ENCODE peak calls at places on chromosomes 12 and 14, in eight cellular contexts. H is Peyer's patch; A is uterus; W is left lung; F is effector memory CD4-positive, alpha-beta T cell; J is mesendoderm; X is H1; L is heart left ventricle. G is an unnamed sample.

GRCh38 chr14:70188292-70188607 is 501 bp downstream of the SLC8A3 start:
- DNase-seq in H (no peak), A (no peak), X (no peak), L (no peak), W (peak), F (no peak), J (no peak), G (no peak)

GRCh38 chr12:3249081-3249800 is 172.1 kb downstream of the TSPAN9 start:
- DNase-seq in H (no peak), A (no peak), J (peak), F (no peak), X (no peak), W (peak), L (no peak), G (no peak)

GRCh38 chr14:73149753-73150152 is 13.4 kb downstream of the PSEN1 start:
- DNase-seq in A (no peak), J (no peak), H (no peak), L (no peak), F (no peak), W (no peak), X (no peak), G (no peak)

GRCh38 chr12:122422769-122423257 is 344 bp upstream of the CLIP1 start:
- DNase-seq in F (no peak), J (peak), H (no peak), L (peak), X (no peak), A (peak), W (no peak), G (peak)

GRCh38 chr14:74257988-74258704 is 18.9 kb downstream of the VSX2 start:
- DNase-seq in F (no peak), A (no peak), J (no peak), W (no peak), L (no peak), H (no peak), X (no peak), G (no peak)

GRCh38 chr12:93274937-93275336 is 102.8 kb upstream of the NUDT4 start:
- DNase-seq in J (no peak), F (no peak), H (no peak), W (no peak), X (no peak), A (no peak), L (no peak), G (no peak)

GRCh38 chr12:113137861-113138783 is 2.6 kb upstream of the RASAL1 start:
- DNase-seq in L (no peak), F (no peak), H (no peak), W (no peak), J (no peak), A (no peak), X (no peak), G (no peak)

GRCh38 chr12:132513070-132513398 is 23.1 kb downstream of the FBRSL1 start:
- DNase-seq in W (no peak), A (no peak), J (no peak), H (no peak), F (no peak), L (no peak), X (no peak), G (no peak)

GRCh38 chr12:58202933-58203713 is 261.8 kb downstream of the ATP23 start:
- DNase-seq in L (peak), F (no peak), A (no peak), H (no peak), X (no peak), W (no peak), J (no peak), G (no peak)

GRCh38 chr12:51480978-51481377 is 56.3 kb downstream of the SLC4A8 start:
- DNase-seq in X (no peak), J (no peak), F (no peak), L (no peak), W (no peak), A (no peak), H (no peak), G (no peak)

GRCh38 chr12:124296916-124297351 is 2.0 kb downstream of the RFLNA start:
- DNase-seq in F (no peak), L (no peak), A (no peak), W (peak), X (no peak), H (peak), J (no peak), G (no peak)

GRCh38 chr12:3216726-3217682 is 139.8 kb downstream of the TSPAN9 start:
- DNase-seq in J (no peak), H (no peak), F (no peak), W (peak), A (peak), L (no peak), X (no peak), G (no peak)

GRCh38 chr12:77120695-77121094 is 55.3 kb upstream of the E2F7 start:
- DNase-seq in L (no peak), J (no peak), F (no peak), H (no peak), X (no peak), A (no peak), W (no peak), G (no peak)

GRCh38 chr12:25054783-25055144 is 105.9 kb upstream of the BCAT1 start:
- DNase-seq in W (no peak), F (no peak), J (no peak), X (no peak), L (no peak), A (no peak), H (no peak), G (no peak)

GRCh38 chr12:2183556-2184541 is 131.1 kb downstream of the CACNA1C start:
- DNase-seq in A (peak), W (no peak), L (no peak), J (peak), H (no peak), F (no peak), X (no peak), G (no peak)

GRCh38 chr12:6039894-6040601 is 84.4 kb downstream of the VWF start:
- DNase-seq in J (peak), L (peak), X (no peak), F (peak), A (peak), H (no peak), W (no peak), G (no peak)

GRCh38 chr12:101455685-101456084 is 19.5 kb upstream of the SPIC start:
- DNase-seq in H (no peak), J (no peak), F (no peak), X (no peak), A (no peak), W (no peak), L (no peak), G (no peak)

GRCh38 chr12:100138048-100138907 is 4.4 kb downstream of the BLTP3B start:
- DNase-seq in A (no peak), X (no peak), F (no peak), H (no peak), W (no peak), J (peak), L (no peak), G (no peak)

GRCh38 chr14:92560106-92560865 is 46.7 kb downstream of the RIN3 start:
- DNase-seq in A (no peak), W (no peak), J (no peak), L (no peak), X (no peak), F (no peak), H (peak), G (no peak)

GRCh38 chr12:66942741-66943465 is 264.0 kb upstream of the GRIP1 start:
- DNase-seq in A (no peak), X (no peak), L (no peak), F (no peak), H (no peak), W (no peak), J (peak), G (no peak)

GRCh38 chr12:52670961-52671360 is 9.2 kb downstream of the KRT1 start:
- DNase-seq in X (no peak), W (no peak), F (no peak), L (no peak), J (no peak), A (no peak), H (no peak), G (no peak)

GRCh38 chr12:107091381-107091780 is 2.0 kb downstream of the CRY1 start:
- DNase-seq in W (no peak), A (peak), J (no peak), X (no peak), F (no peak), L (peak), H (no peak), G (no peak)

GRCh38 chr12:95634622-95635621 is 83.6 kb upstream of the USP44 start:
- DNase-seq in A (no peak), X (no peak), L (no peak), W (no peak), J (no peak), F (no peak), H (peak), G (no peak)

GRCh38 chr14:69342928-69343525 is 55.1 kb downstream of the ERH start:
- DNase-seq in A (peak), F (no peak), X (no peak), J (no peak), L (no peak), H (peak), W (no peak), G (no peak)

GRCh38 chr12:4810219-4810671 is 90.0 kb downstream of the GALNT8 start:
- DNase-seq in A (no peak), H (no peak), L (no peak), X (no peak), W (no peak), F (no peak), J (no peak), G (no peak)

GRCh38 chr14:61065671-61066070 is 84.6 kb downstream of the SLC38A6 start:
- DNase-seq in A (no peak), X (no peak), H (no peak), W (no peak), F (no peak), J (no peak), L (no peak), G (no peak)

GRCh38 chr12:124538194-124539082 is 29.0 kb downstream of the NCOR2 start:
- DNase-seq in H (no peak), J (no peak), L (no peak), W (peak), F (no peak), X (no peak), A (no peak), G (no peak)

GRCh38 chr12:23684121-23684520 is 265.3 kb downstream of the SOX5 start:
- DNase-seq in W (no peak), A (no peak), H (no peak), J (no peak), X (no peak), L (no peak), F (no peak), G (no peak)

GRCh38 chr14:105894125-105894977 is 368.0 kb downstream of the TMEM121 start:
- DNase-seq in A (peak), X (no peak), L (no peak), H (peak), J (no peak), W (peak), F (no peak), G (no peak)

GRCh38 chr12:113271466-113271852 is 50.2 kb downstream of the TPCN1 start:
- DNase-seq in J (no peak), A (no peak), L (no peak), H (no peak), F (no peak), X (no peak), W (no peak), G (no peak)

GRCh38 chr12:4960030-4960429 is 50.3 kb downstream of the KCNA1 start:
- DNase-seq in W (peak), A (no peak), J (no peak), F (no peak), X (no peak), L (peak), H (no peak), G (no peak)

GRCh38 chr14:81162941-81163340 is 57.8 kb downstream of the GTF2A1 start:
- DNase-seq in A (no peak), W (no peak), X (no peak), J (peak), F (no peak), L (no peak), H (no peak), G (no peak)

GRCh38 chr14:100350283-100350926 is 27.3 kb downstream of the SLC25A47 start:
- DNase-seq in H (no peak), A (no peak), F (no peak), J (no peak), L (no peak), W (no peak), X (no peak), G (no peak)

GRCh38 chr12:26633591-26634210 is 199.3 kb downstream of the ITPR2 start:
- DNase-seq in F (no peak), H (no peak), J (peak), X (no peak), L (no peak), A (no peak), W (no peak), G (no peak)

GRCh38 chr14:61080591-61081010 is 99.6 kb downstream of the SLC38A6 start:
- DNase-seq in H (no peak), X (no peak), W (no peak), L (peak), F (no peak), J (peak), A (no peak), G (no peak)

GRCh38 chr12:11628353-11628752 is 21.1 kb upstream of the ETV6 start:
- DNase-seq in A (no peak), F (no peak), H (no peak), X (no peak), W (no peak), L (no peak), J (no peak), G (no peak)

GRCh38 chr12:80178846-80179245 is 79.5 kb downstream of the OTOGL start:
- DNase-seq in H (no peak), A (no peak), L (no peak), F (no peak), J (no peak), W (no peak), X (no peak), G (no peak)

GRCh38 chr14:35384386-35385041 is 20.0 kb downstream of the NFKBIA start:
- DNase-seq in X (no peak), F (no peak), H (peak), A (peak), L (peak), J (no peak), W (no peak), G (no peak)

GRCh38 chr12:109778684-109779083 is 54.5 kb downstream of the TRPV4 start:
- DNase-seq in X (no peak), F (no peak), J (no peak), A (no peak), W (no peak), H (no peak), L (no peak), G (no peak)

GRCh38 chr12:109779382-109779781 is 53.8 kb downstream of the TRPV4 start:
- DNase-seq in W (no peak), H (no peak), F (no peak), J (peak), L (no peak), X (no peak), A (no peak), G (no peak)

GRCh38 chr12:109775172-109775881 is 57.9 kb downstream of the TRPV4 start:
- DNase-seq in L (peak), J (peak), X (peak), A (peak), W (peak), H (peak), F (peak), G (peak)

GRCh38 chr12:109777544-109777943 is 55.7 kb downstream of the TRPV4 start:
- DNase-seq in F (peak), H (peak), A (no peak), W (no peak), L (no peak), J (peak), X (no peak), G (no peak)

DNA sequence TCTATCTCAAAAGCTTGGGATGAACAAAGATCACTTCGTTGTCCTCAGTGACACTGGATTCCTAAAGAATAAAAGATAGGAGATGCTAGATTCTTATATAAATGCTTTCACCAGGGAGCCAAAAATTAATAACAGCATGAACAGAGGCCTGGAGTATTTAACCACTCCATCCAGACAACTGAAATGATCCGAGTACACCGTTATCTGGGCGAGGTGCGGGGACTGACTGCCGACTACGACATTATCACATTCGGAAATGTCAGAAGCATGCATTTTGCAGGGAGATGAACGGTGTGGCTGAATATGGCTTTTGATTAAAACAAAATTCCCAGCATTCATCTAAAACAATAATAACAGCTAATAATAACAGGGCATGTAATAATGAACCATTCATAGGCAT is 56.6 kb downstream of the TRPV4 start:
- DNase-seq in A (no peak), X (no peak), H (no peak), W (no peak), F (no peak), J (no peak), L (no peak), G (no peak)
- H3K27ac ChIP-seq in A (no peak), X (no peak), H (no peak), W (no peak), F (no peak), J (no peak), L (no peak), G (no peak)

DNA sequence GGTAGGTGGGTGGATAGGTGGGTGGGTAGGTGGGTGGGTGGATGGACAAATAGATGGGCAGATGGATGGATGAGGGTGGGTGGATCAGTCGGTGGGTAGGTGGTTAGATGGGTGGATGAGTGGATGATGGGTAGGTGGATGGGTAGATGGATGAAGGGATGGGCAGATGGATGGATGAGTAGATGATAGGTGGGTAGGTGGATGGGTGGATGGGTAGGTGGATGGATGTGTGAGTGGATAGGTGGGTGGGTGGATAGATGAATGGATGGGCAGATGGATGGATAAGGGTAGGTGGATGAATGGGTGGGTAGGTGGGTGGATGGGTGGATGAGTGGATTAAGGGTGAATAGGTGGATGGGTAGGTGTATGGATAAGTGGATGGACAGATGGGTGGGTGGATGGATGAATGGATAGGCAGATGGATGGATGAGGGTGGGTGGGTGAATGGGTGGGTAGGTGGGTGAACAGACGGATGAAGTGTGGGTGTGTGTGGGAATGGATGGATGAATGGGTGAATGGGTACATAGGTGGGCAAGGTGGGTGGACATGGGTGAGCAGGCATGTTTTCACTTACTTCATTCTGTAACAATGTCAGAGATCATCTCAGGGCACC is 3.3 kb upstream of the INF2 start:
- DNase-seq in A (no peak), F (no peak), L (no peak), H (no peak), J (no peak), W (no peak), X (no peak), G (no peak)
- H3K27ac ChIP-seq in A (no peak), F (no peak), L (no peak), H (no peak), J (no peak), W (no peak), X (no peak), G (no peak)

GRCh38 chr14:93929048-93929535 is 1.9 kb downstream of the FAM181A start:
- DNase-seq in X (no peak), H (no peak), W (peak), A (no peak), J (no peak), F (no peak), L (no peak), G (no peak)

GRCh38 chr14:93926873-93927571 is at the start of gene FAM181A:
- DNase-seq in H (no peak), W (no peak), F (no peak), X (no peak), L (no peak), A (no peak), J (no peak), G (peak)

GRCh38 chr14:93927746-93928145 is 602 bp downstream of the FAM181A start:
- DNase-seq in L (no peak), W (peak), A (no peak), X (no peak), H (no peak), J (no peak), F (no peak), G (no peak)

GRCh38 chr14:93929657-93930056 is 2.5 kb downstream of the FAM181A start:
- DNase-seq in W (peak), F (no peak), A (no peak), H (no peak), L (no peak), J (no peak), X (no peak), G (no peak)

DNA sequence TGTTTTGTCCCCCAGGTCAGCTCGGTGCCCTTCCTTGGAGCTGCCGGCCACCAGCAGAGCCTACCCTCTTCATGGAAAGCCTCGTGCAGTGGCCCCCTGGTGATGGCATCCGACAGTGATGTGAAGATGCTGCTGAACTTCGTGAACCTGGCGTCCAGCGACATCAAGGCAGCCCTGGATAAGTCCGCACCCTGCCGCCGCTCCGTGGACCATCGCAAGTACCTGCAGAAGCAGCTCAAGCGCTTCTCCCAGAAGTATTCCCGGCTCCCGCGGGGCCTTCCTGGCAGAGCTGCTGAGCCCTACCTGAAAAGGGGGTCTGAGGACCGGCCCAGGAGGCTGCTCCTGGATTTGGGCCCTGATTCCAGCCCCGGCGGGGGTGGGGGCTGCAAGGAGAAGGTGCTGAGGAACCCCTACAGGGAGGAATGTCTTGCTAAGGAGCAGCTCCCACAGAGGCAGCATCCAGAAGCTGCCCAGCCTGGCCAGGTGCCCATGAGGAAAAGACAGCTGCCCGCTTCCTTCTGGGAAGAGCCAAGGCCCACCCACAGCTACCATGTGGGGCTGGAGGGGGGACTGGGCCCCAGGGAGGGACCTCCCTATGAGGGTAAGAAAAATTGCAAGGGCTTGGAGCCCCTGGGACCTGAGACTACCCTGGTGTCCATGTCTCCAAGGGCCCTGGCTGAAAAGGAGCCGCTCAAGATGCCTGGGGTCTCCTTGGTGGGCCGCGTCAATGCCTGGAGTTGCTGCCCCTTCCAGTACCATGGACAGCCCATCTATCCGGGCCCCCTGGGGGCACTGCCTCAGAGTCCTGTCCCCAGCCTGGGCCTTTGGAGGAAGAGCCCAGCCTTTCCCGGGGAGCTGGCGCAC is 1.3 kb downstream of the FAM181A start:
- DNase-seq in F (no peak), J (no peak), L (no peak), A (no peak), X (no peak), H (no peak), W (peak), G (no peak)
- H3K27ac ChIP-seq in F (no peak), J (no peak), L (no peak), A (no peak), X (no peak), H (no peak), W (no peak), G (no peak)

DNA sequence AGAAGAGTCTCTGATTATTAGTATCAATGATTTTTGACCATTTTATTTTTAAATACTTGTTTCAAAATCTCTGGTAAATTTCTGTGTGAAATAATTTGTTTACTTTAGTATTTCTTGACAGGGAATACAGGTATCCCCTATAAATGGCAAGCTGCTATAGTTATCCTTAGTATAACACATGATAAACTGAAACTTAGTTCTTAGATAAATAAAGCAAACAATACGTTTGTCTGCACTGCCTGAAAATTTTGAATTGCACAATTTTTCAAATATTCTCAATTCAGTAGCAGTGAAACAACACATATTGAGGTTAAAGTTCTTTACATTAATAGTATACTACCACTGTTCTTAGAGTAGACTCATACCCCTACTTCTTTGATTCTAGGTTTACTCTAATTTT is 26.9 kb downstream of the CNOT2 start:
- DNase-seq in L (no peak), W (no peak), A (no peak), X (no peak), H (no peak), F (no peak), J (no peak), G (no peak)
- H3K27ac ChIP-seq in L (no peak), W (no peak), A (no peak), X (no peak), H (no peak), F (no peak), J (no peak), G (no peak)